ENCODE peak calls at places on chromosomes 2 and 18, in ten cellular contexts. One of them, this sample, is unnamed.

GRCh38 chr2:234395801-234396478 is 100.9 kb downstream of the ARL4C start:
- DNase-seq in mesothelial cell of epicardium: no peak
- DNase-seq in OCI-LY7: no peak
- DNase-seq in suprapubic skin: no peak
- DNase-seq in psoas muscle: no peak
- DNase-seq in GM06990: no peak
- DNase-seq in colonic mucosa: no peak
- DNase-seq in WERI-Rb-1: peak; percentile 63
- DNase-seq in mucosa of descending colon: no peak
- DNase-seq in cardiac fibroblast: no peak
- DNase-seq in this sample: no peak

GRCh38 chr2:86439879-86440630 is 1.1 kb upstream of the KDM3A start:
- DNase-seq in suprapubic skin: no peak
- DNase-seq in GM06990: peak; percentile 4
- DNase-seq in cardiac fibroblast: no peak
- DNase-seq in mucosa of descending colon: no peak
- DNase-seq in psoas muscle: no peak
- DNase-seq in mesothelial cell of epicardium: no peak
- DNase-seq in colonic mucosa: no peak
- DNase-seq in OCI-LY7: peak; percentile 14
- DNase-seq in WERI-Rb-1: no peak
- DNase-seq in this sample: no peak

GRCh38 chr2:99651930-99652670 is 162.3 kb upstream of the REV1 start:
- DNase-seq in WERI-Rb-1: no peak
- DNase-seq in cardiac fibroblast: no peak
- DNase-seq in suprapubic skin: no peak
- DNase-seq in psoas muscle: no peak
- DNase-seq in OCI-LY7: no peak
- DNase-seq in colonic mucosa: no peak
- DNase-seq in GM06990: no peak
- DNase-seq in mesothelial cell of epicardium: no peak
- DNase-seq in mucosa of descending colon: no peak
- DNase-seq in this sample: no peak

GRCh38 chr18:68083131-68083530 is 566.6 kb upstream of the DSEL start:
- DNase-seq in mucosa of descending colon: no peak
- DNase-seq in psoas muscle: no peak
- DNase-seq in WERI-Rb-1: no peak
- DNase-seq in mesothelial cell of epicardium: no peak
- DNase-seq in cardiac fibroblast: peak; percentile 66
- DNase-seq in OCI-LY7: no peak
- DNase-seq in suprapubic skin: no peak
- DNase-seq in colonic mucosa: no peak
- DNase-seq in GM06990: no peak
- DNase-seq in this sample: no peak

GRCh38 chr2:221571391-221572179 is 519 bp downstream of the EPHA4 start:
- DNase-seq in psoas muscle: peak; percentile 67
- DNase-seq in suprapubic skin: peak; percentile 69
- DNase-seq in WERI-Rb-1: peak; percentile 24
- DNase-seq in mucosa of descending colon: peak; percentile 65
- DNase-seq in GM06990: peak; percentile 28
- DNase-seq in mesothelial cell of epicardium: peak; percentile 32
- DNase-seq in OCI-LY7: no peak
- DNase-seq in cardiac fibroblast: peak; percentile 34
- DNase-seq in colonic mucosa: peak; percentile 59
- DNase-seq in this sample: peak; percentile 41

GRCh38 chr2:84481702-84482101 is 22.6 kb upstream of the SUCLG1 start:
- DNase-seq in OCI-LY7: no peak
- DNase-seq in WERI-Rb-1: no peak
- DNase-seq in suprapubic skin: no peak
- DNase-seq in mesothelial cell of epicardium: no peak
- DNase-seq in colonic mucosa: no peak
- DNase-seq in mucosa of descending colon: no peak
- DNase-seq in psoas muscle: no peak
- DNase-seq in cardiac fibroblast: peak; percentile 52
- DNase-seq in GM06990: no peak
- DNase-seq in this sample: no peak

GRCh38 chr2:199278099-199278498 is 179.6 kb downstream of the SATB2 start:
- DNase-seq in suprapubic skin: no peak
- DNase-seq in mesothelial cell of epicardium: no peak
- DNase-seq in GM06990: no peak
- DNase-seq in WERI-Rb-1: no peak
- DNase-seq in mucosa of descending colon: no peak
- DNase-seq in colonic mucosa: no peak
- DNase-seq in psoas muscle: no peak
- DNase-seq in cardiac fibroblast: no peak
- DNase-seq in OCI-LY7: no peak
- DNase-seq in this sample: no peak

GRCh38 chr2:206556357-206556949 is 85.8 kb upstream of the FAM237A start:
- DNase-seq in psoas muscle: no peak
- DNase-seq in WERI-Rb-1: no peak
- DNase-seq in colonic mucosa: no peak
- DNase-seq in cardiac fibroblast: peak; percentile 64
- DNase-seq in mucosa of descending colon: no peak
- DNase-seq in GM06990: no peak
- DNase-seq in OCI-LY7: peak; percentile 28
- DNase-seq in suprapubic skin: no peak
- DNase-seq in mesothelial cell of epicardium: no peak
- DNase-seq in this sample: no peak

GRCh38 chr2:71576541-71576940 is 123.2 kb downstream of the DYSF start:
- DNase-seq in WERI-Rb-1: no peak
- DNase-seq in psoas muscle: peak; percentile 72
- DNase-seq in OCI-LY7: no peak
- DNase-seq in mesothelial cell of epicardium: no peak
- DNase-seq in cardiac fibroblast: no peak
- DNase-seq in colonic mucosa: no peak
- DNase-seq in suprapubic skin: no peak
- DNase-seq in mucosa of descending colon: no peak
- DNase-seq in GM06990: no peak
- DNase-seq in this sample: no peak

GRCh38 chr2:24365051-24365450 is 4.7 kb upstream of the ITSN2 start:
- DNase-seq in WERI-Rb-1: no peak
- DNase-seq in suprapubic skin: peak; percentile 90
- DNase-seq in mesothelial cell of epicardium: no peak
- DNase-seq in GM06990: peak; percentile 63
- DNase-seq in colonic mucosa: peak; percentile 90
- DNase-seq in mucosa of descending colon: peak; percentile 90
- DNase-seq in psoas muscle: peak; percentile 95
- DNase-seq in cardiac fibroblast: peak; percentile 35
- DNase-seq in OCI-LY7: no peak
- DNase-seq in this sample: no peak

GRCh38 chr18:8040021-8040420 is 472.9 kb downstream of the PTPRM start:
- DNase-seq in cardiac fibroblast: no peak
- DNase-seq in colonic mucosa: no peak
- DNase-seq in WERI-Rb-1: no peak
- DNase-seq in GM06990: no peak
- DNase-seq in suprapubic skin: no peak
- DNase-seq in psoas muscle: no peak
- DNase-seq in mesothelial cell of epicardium: no peak
- DNase-seq in mucosa of descending colon: no peak
- DNase-seq in OCI-LY7: no peak
- DNase-seq in this sample: no peak

GRCh38 chr18:35247412-35248249 is 6.8 kb downstream of the ZNF397 start:
- DNase-seq in colonic mucosa: no peak
- DNase-seq in suprapubic skin: no peak
- DNase-seq in OCI-LY7: peak; percentile 24
- DNase-seq in GM06990: peak; percentile 11
- DNase-seq in mesothelial cell of epicardium: no peak
- DNase-seq in psoas muscle: no peak
- DNase-seq in WERI-Rb-1: no peak
- DNase-seq in mucosa of descending colon: no peak
- DNase-seq in cardiac fibroblast: no peak
- DNase-seq in this sample: no peak

DNA sequence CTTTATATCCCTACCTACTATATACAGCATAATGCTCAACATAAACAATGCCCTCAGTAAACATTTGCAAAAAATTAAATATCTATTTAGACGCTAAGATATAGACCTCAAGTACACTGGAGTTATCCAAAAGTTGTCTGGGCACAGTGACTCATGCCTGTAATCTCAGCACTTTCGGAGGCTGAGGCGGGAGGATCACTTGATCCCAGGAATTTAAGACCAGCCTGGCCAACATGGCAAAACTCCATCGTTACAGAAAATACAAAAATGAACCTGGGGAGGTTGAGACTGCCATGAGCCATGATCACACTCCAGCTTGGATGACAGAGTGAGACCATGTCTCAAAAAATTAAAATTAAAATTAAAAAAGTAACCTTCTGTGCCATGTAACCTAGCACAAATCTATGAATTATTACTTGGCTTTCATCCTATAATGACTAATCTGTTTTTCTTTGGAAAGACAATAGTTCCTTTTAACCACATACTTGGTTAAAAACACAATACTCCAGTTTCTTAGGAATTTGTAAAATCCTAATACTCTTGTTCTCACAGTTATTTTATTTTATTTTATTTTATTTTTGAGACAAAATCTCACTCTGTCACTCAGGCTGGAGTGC is 6.7 kb upstream of the TNFAIP6 start:
- DNase-seq in GM06990: no peak
- DNase-seq in cardiac fibroblast: peak; percentile 43
- DNase-seq in mucosa of descending colon: no peak
- DNase-seq in OCI-LY7: no peak
- DNase-seq in psoas muscle: no peak
- DNase-seq in suprapubic skin: no peak
- DNase-seq in WERI-Rb-1: no peak
- DNase-seq in colonic mucosa: no peak
- DNase-seq in mesothelial cell of epicardium: no peak
- DNase-seq in this sample: no peak
- TF ChIP-seq CTCF in GM06990: no peak
- TF ChIP-seq CTCF in cardiac fibroblast: no peak
- TF ChIP-seq CTCF in mucosa of descending colon: no peak
- TF ChIP-seq CTCF in OCI-LY7: no peak
- TF ChIP-seq CTCF in psoas muscle: no peak
- TF ChIP-seq CTCF in suprapubic skin: no peak
- TF ChIP-seq CTCF in WERI-Rb-1: no peak
- TF ChIP-seq CTCF in colonic mucosa: no peak
- TF ChIP-seq CTCF in mesothelial cell of epicardium: no peak
- TF ChIP-seq CTCF in this sample: no peak

DNA sequence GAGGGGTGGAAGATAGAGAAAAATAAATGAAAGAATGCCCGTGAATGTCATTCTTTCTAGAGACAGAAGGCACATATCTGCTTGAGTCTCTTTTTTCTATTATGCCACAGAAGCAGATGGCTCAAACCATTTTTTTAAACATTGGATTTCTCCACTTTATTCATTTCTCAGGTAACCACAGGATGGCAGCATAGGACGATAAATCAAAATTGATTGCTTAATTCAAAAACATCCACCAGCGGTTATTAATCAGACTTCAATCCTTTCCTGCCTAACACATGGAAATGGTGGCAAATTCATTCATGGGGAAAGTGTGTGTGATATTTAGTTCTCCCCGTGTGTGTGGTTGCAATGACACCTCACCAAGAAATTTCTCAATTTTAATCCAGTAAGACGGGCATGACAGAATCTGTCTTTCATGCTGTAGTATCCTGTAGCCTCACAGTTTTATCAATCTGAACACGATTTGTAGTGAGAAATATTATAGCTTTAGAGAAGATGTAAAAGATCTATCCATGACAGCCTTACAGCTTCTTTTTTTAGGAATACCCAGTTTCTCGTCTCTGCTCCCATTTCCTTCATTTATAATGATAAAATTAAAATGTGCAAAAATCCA is 72.2 kb downstream of the DSC3 start:
- DNase-seq in suprapubic skin: no peak
- DNase-seq in mesothelial cell of epicardium: no peak
- DNase-seq in GM06990: peak; percentile 12
- DNase-seq in colonic mucosa: no peak
- DNase-seq in WERI-Rb-1: no peak
- DNase-seq in mucosa of descending colon: no peak
- DNase-seq in cardiac fibroblast: peak; percentile 51
- DNase-seq in psoas muscle: no peak
- DNase-seq in OCI-LY7: peak; percentile 9
- DNase-seq in this sample: peak; percentile 12
- TF ChIP-seq CTCF in suprapubic skin: no peak
- TF ChIP-seq CTCF in mesothelial cell of epicardium: no peak
- TF ChIP-seq CTCF in GM06990: peak; percentile 43
- TF ChIP-seq CTCF in colonic mucosa: peak; percentile 41
- TF ChIP-seq CTCF in WERI-Rb-1: peak; percentile 3
- TF ChIP-seq CTCF in mucosa of descending colon: no peak
- TF ChIP-seq CTCF in cardiac fibroblast: no peak
- TF ChIP-seq CTCF in psoas muscle: peak; percentile 8
- TF ChIP-seq CTCF in OCI-LY7: peak; percentile 67
- TF ChIP-seq CTCF in this sample: peak; percentile 69

DNA sequence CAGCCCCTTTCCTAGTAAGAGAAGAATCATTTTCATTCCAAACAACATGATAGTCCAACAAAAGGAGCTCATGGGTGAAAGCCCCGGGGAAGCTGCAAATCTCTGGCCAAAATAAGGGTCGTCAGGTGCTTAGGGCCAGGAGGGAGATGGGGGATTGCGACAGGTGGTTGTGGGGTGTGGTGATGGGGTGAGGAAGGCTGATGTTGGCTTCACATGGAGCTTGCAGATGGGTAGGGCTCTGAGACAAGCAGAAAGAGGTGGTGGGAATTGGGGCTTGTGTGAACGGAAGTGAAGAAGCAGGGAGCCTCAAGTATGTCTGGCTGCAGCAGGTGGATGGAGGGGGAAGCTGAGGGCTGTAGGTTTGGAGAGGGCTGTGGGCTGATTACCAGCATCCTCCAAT is 126.1 kb downstream of the CLIP4 start:
- DNase-seq in mesothelial cell of epicardium: no peak
- DNase-seq in colonic mucosa: no peak
- DNase-seq in GM06990: no peak
- DNase-seq in OCI-LY7: no peak
- DNase-seq in psoas muscle: no peak
- DNase-seq in mucosa of descending colon: no peak
- DNase-seq in suprapubic skin: peak; percentile 30
- DNase-seq in cardiac fibroblast: no peak
- DNase-seq in WERI-Rb-1: no peak
- DNase-seq in this sample: no peak
- TF ChIP-seq CTCF in mesothelial cell of epicardium: no peak
- TF ChIP-seq CTCF in colonic mucosa: no peak
- TF ChIP-seq CTCF in GM06990: no peak
- TF ChIP-seq CTCF in OCI-LY7: no peak
- TF ChIP-seq CTCF in psoas muscle: no peak
- TF ChIP-seq CTCF in mucosa of descending colon: no peak
- TF ChIP-seq CTCF in suprapubic skin: no peak
- TF ChIP-seq CTCF in cardiac fibroblast: no peak
- TF ChIP-seq CTCF in WERI-Rb-1: no peak
- TF ChIP-seq CTCF in this sample: no peak

DNA sequence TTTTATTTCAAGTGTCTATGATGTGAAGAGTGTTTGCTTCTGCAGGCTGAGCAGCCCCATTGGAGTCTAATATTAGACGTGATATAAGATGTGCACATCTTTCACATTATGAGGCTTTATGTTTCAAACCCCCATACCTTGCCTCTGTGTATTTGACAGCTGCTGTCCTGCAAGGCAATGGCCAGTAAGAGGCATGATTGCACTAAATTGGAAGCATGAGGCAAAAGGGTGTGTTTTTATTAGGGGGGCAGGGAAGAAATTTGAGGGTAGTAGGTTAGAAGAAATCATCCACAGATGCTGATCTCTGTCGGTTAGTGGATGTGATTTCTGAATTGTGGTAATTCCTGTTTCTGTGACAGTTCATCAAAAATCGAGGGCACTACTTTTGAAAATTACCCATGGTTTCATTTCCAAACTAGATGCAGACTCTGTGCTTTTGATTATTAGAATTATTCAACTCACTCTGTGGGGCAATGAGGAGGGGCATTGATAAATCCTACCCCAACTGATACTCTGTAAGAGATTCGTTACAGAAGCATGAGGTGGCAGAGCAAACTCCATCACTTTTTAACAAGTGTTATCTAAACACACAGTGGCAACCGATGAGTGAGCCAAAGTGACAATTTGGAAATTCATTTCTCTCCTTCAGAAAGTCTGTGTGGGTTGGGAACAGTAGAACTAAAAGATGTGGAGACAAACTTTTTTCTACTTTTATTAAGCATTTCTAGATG is 452.9 kb downstream of the ARHGAP15 start:
- DNase-seq in WERI-Rb-1: peak; percentile 12
- DNase-seq in mucosa of descending colon: no peak
- DNase-seq in cardiac fibroblast: peak; percentile 10
- DNase-seq in psoas muscle: no peak
- DNase-seq in GM06990: no peak
- DNase-seq in suprapubic skin: no peak
- DNase-seq in OCI-LY7: no peak
- DNase-seq in colonic mucosa: no peak
- DNase-seq in mesothelial cell of epicardium: no peak
- DNase-seq in this sample: no peak
- TF ChIP-seq CTCF in WERI-Rb-1: peak; percentile 49
- TF ChIP-seq CTCF in mucosa of descending colon: no peak
- TF ChIP-seq CTCF in cardiac fibroblast: peak; percentile 28
- TF ChIP-seq CTCF in psoas muscle: no peak
- TF ChIP-seq CTCF in GM06990: no peak
- TF ChIP-seq CTCF in suprapubic skin: no peak
- TF ChIP-seq CTCF in OCI-LY7: no peak
- TF ChIP-seq CTCF in colonic mucosa: no peak
- TF ChIP-seq CTCF in mesothelial cell of epicardium: no peak
- TF ChIP-seq CTCF in this sample: no peak

This sample was measured in neural crest cell.